ENCODE peak calls at places on chromosomes 11 and 22, in five cellular contexts. One of them, this sample, is unnamed.

GRCh38 chr11:61477734-61478148 is 30.8 kb upstream of the LRRC10B start:
- DNase-seq in dorsolateral prefrontal cortex: no peak
- DNase-seq in endodermal cell: peak; percentile 90
- DNase-seq in keratinocyte: no peak
- DNase-seq in transverse colon: peak; percentile 52
- DNase-seq in this sample: no peak

GRCh38 chr22:37183432-37184379 is 4.3 kb downstream of the C1QTNF6 start:
- DNase-seq in dorsolateral prefrontal cortex: peak; percentile 32
- DNase-seq in endodermal cell: no peak
- DNase-seq in transverse colon: no peak
- DNase-seq in keratinocyte: no peak
- DNase-seq in this sample: no peak

GRCh38 chr11:1397146-1397861 is 7.6 kb downstream of the BRSK2 start:
- DNase-seq in keratinocyte: no peak
- DNase-seq in dorsolateral prefrontal cortex: peak; percentile 95
- DNase-seq in endodermal cell: no peak
- DNase-seq in transverse colon: no peak
- DNase-seq in this sample: no peak

GRCh38 chr11:69321877-69322350 is 28.0 kb downstream of the MYEOV start:
- DNase-seq in transverse colon: no peak
- DNase-seq in endodermal cell: peak; percentile 27
- DNase-seq in dorsolateral prefrontal cortex: no peak
- DNase-seq in keratinocyte: peak; percentile 72
- DNase-seq in this sample: no peak

GRCh38 chr11:8033791-8034585 is 46.9 kb downstream of the EIF3F start:
- DNase-seq in keratinocyte: no peak
- DNase-seq in dorsolateral prefrontal cortex: no peak
- DNase-seq in endodermal cell: no peak
- DNase-seq in transverse colon: no peak
- DNase-seq in this sample: no peak

GRCh38 chr22:27996981-27997380 is 77.9 kb upstream of the PITPNB start:
- DNase-seq in endodermal cell: no peak
- DNase-seq in dorsolateral prefrontal cortex: peak; percentile 18
- DNase-seq in keratinocyte: no peak
- DNase-seq in transverse colon: no peak
- DNase-seq in this sample: no peak

GRCh38 chr11:100890779-100891178 is 203.7 kb downstream of the ARHGAP42 start:
- DNase-seq in transverse colon: no peak
- DNase-seq in endodermal cell: peak; percentile 83
- DNase-seq in keratinocyte: no peak
- DNase-seq in dorsolateral prefrontal cortex: no peak
- DNase-seq in this sample: no peak

GRCh38 chr11:117238221-117238620 is 5.8 kb downstream of the RNF214 start:
- DNase-seq in dorsolateral prefrontal cortex: no peak
- DNase-seq in endodermal cell: no peak
- DNase-seq in transverse colon: no peak
- DNase-seq in keratinocyte: no peak
- DNase-seq in this sample: no peak

GRCh38 chr11:36619502-36619901 is 21.5 kb upstream of the RAG2 start:
- DNase-seq in endodermal cell: no peak
- DNase-seq in dorsolateral prefrontal cortex: no peak
- DNase-seq in transverse colon: no peak
- DNase-seq in keratinocyte: no peak
- DNase-seq in this sample: no peak

GRCh38 chr11:12921580-12922157 is 87.4 kb upstream of the RASSF10 start:
- DNase-seq in endodermal cell: no peak
- DNase-seq in keratinocyte: no peak
- DNase-seq in transverse colon: no peak
- DNase-seq in dorsolateral prefrontal cortex: no peak
- DNase-seq in this sample: no peak

GRCh38 chr11:124740277-124740882 is 638 bp downstream of the NRGN start:
- DNase-seq in keratinocyte: no peak
- DNase-seq in transverse colon: no peak
- DNase-seq in dorsolateral prefrontal cortex: peak; percentile 59
- DNase-seq in endodermal cell: peak; percentile 78
- DNase-seq in this sample: no peak

GRCh38 chr11:129767827-129768226 is 47.8 kb upstream of the TMEM45B start:
- DNase-seq in dorsolateral prefrontal cortex: no peak
- DNase-seq in transverse colon: no peak
- DNase-seq in keratinocyte: no peak
- DNase-seq in endodermal cell: no peak
- DNase-seq in this sample: no peak

GRCh38 chr11:120816176-120816575 is 207.7 kb upstream of the TBCEL start:
- DNase-seq in keratinocyte: no peak
- DNase-seq in transverse colon: no peak
- DNase-seq in endodermal cell: no peak
- DNase-seq in dorsolateral prefrontal cortex: no peak
- DNase-seq in this sample: no peak

GRCh38 chr11:59135648-59136461 is 6.8 kb upstream of the FAM111A start:
- DNase-seq in dorsolateral prefrontal cortex: peak; percentile 60
- DNase-seq in endodermal cell: peak; percentile 96
- DNase-seq in transverse colon: peak; percentile 85
- DNase-seq in keratinocyte: no peak
- DNase-seq in this sample: no peak

GRCh38 chr11:118074785-118075184 is 2.1 kb upstream of the TMPRSS4 start:
- DNase-seq in keratinocyte: peak; percentile 73
- DNase-seq in endodermal cell: no peak
- DNase-seq in dorsolateral prefrontal cortex: no peak
- DNase-seq in transverse colon: peak; percentile 55
- DNase-seq in this sample: peak; percentile 70

GRCh38 chr11:61460474-61460881 is 30.6 kb downstream of the SDHAF2 start:
- DNase-seq in endodermal cell: no peak
- DNase-seq in transverse colon: no peak
- DNase-seq in keratinocyte: no peak
- DNase-seq in dorsolateral prefrontal cortex: no peak
- DNase-seq in this sample: no peak

GRCh38 chr22:21991774-21992173 is 9.2 kb upstream of the TOP3B start:
- DNase-seq in keratinocyte: no peak
- DNase-seq in endodermal cell: no peak
- DNase-seq in dorsolateral prefrontal cortex: no peak
- DNase-seq in transverse colon: no peak
- DNase-seq in this sample: no peak

GRCh38 chr11:72840780-72841179 is 26.6 kb downstream of the ATG16L2 start:
- DNase-seq in dorsolateral prefrontal cortex: no peak
- DNase-seq in keratinocyte: no peak
- DNase-seq in transverse colon: no peak
- DNase-seq in endodermal cell: no peak
- DNase-seq in this sample: no peak

GRCh38 chr22:35021166-35021565 is 44.8 kb upstream of the ISX start:
- DNase-seq in transverse colon: peak; percentile 77
- DNase-seq in keratinocyte: no peak
- DNase-seq in dorsolateral prefrontal cortex: no peak
- DNase-seq in endodermal cell: peak; percentile 20
- DNase-seq in this sample: peak; percentile 20

GRCh38 chr22:50190182-50190951 is 4.7 kb downstream of the TRABD start:
- DNase-seq in keratinocyte: peak; percentile 30
- DNase-seq in dorsolateral prefrontal cortex: no peak
- DNase-seq in endodermal cell: peak; percentile 92
- DNase-seq in transverse colon: peak; percentile 91
- DNase-seq in this sample: peak; percentile 48

GRCh38 chr11:90204832-90205646 is 17.8 kb downstream of the CHORDC1 start:
- DNase-seq in endodermal cell: no peak
- DNase-seq in keratinocyte: no peak
- DNase-seq in dorsolateral prefrontal cortex: no peak
- DNase-seq in transverse colon: no peak
- DNase-seq in this sample: no peak

GRCh38 chr22:38296372-38296771 is 20.9 kb downstream of the CSNK1E start:
- DNase-seq in dorsolateral prefrontal cortex: no peak
- DNase-seq in transverse colon: no peak
- DNase-seq in endodermal cell: no peak
- DNase-seq in keratinocyte: no peak
- DNase-seq in this sample: no peak
- H3K27ac ChIP-seq in dorsolateral prefrontal cortex: no peak overlapping the region
- H3K27ac ChIP-seq in transverse colon: no peak overlapping the region
- H3K27ac ChIP-seq in endodermal cell: no peak overlapping the region
- H3K27ac ChIP-seq in keratinocyte: no peak overlapping the region
- H3K27ac ChIP-seq in this sample: peak overlapping the region; percentile 99

DNA sequence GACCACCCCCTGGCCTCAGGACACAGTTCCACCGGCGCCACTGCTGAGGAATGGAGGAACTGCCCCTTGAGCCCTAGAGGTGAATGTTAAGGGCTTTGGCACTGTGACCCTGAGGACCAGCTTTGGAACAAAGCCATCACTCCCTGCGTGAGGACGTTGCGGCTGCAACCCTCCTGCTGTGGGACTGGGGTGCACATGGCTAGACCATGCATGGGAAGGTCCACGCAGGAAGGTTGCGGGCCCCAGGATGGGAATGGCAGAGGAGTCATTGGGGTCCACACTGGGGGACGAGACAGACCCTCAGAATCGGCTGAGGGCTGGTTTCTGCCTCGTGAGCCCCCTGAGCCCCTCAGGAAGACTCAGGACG is 6.4 kb upstream of the ADORA2A start:
- DNase-seq in dorsolateral prefrontal cortex: no peak
- DNase-seq in keratinocyte: no peak
- DNase-seq in endodermal cell: no peak
- DNase-seq in transverse colon: no peak
- DNase-seq in this sample: no peak
- H3K27ac ChIP-seq in dorsolateral prefrontal cortex: no peak overlapping the region
- H3K27ac ChIP-seq in keratinocyte: no peak overlapping the region
- H3K27ac ChIP-seq in endodermal cell: no peak overlapping the region
- H3K27ac ChIP-seq in transverse colon: no peak overlapping the region
- H3K27ac ChIP-seq in this sample: no peak overlapping the region

DNA sequence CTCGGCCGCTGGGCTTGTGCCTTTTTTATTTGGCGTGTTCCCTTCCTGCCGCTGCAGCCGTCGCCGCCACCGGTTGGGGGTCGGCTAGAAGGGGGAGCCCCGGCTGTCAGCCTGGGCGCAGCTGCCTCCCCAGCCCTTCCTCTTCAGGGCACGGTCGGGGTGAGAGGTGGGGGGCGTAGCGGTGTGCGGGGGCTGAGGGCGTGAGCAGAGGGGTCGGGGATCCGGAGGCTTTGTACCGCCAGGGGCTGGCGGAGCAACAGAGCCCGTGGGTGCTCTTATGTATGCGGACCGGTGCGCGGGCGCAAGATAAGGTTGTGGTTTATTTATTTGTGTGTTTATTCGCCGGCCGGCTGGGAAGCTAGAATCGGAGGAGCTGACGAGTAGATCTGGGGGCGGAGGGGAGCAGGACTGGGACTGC is 482 bp downstream of the ZBTB16 start:
- DNase-seq in keratinocyte: no peak
- DNase-seq in dorsolateral prefrontal cortex: peak; percentile 50
- DNase-seq in transverse colon: peak; percentile 49
- DNase-seq in endodermal cell: peak; percentile 69
- DNase-seq in this sample: no peak
- H3K27ac ChIP-seq in keratinocyte: no peak overlapping the region
- H3K27ac ChIP-seq in dorsolateral prefrontal cortex: peak overlapping the region; percentile 98
- H3K27ac ChIP-seq in transverse colon: peak overlapping the region; percentile 96
- H3K27ac ChIP-seq in endodermal cell: peak overlapping the region; percentile 70
- H3K27ac ChIP-seq in this sample: no peak overlapping the region

GRCh38 chr22:33895444-33895843 is 24.8 kb downstream of the LARGE1 start:
- DNase-seq in endodermal cell: no peak
- DNase-seq in transverse colon: no peak
- DNase-seq in dorsolateral prefrontal cortex: no peak
- DNase-seq in keratinocyte: no peak
- DNase-seq in this sample: no peak

GRCh38 chr22:33897621-33897910 is 22.7 kb downstream of the LARGE1 start:
- DNase-seq in endodermal cell: no peak
- DNase-seq in transverse colon: no peak
- DNase-seq in keratinocyte: no peak
- DNase-seq in dorsolateral prefrontal cortex: no peak
- DNase-seq in this sample: no peak

GRCh38 chr22:33896801-33897620 is 23.3 kb downstream of the LARGE1 start:
- DNase-seq in dorsolateral prefrontal cortex: no peak
- DNase-seq in endodermal cell: peak; percentile 76
- DNase-seq in keratinocyte: no peak
- DNase-seq in transverse colon: no peak
- DNase-seq in this sample: no peak

GRCh38 chr22:33894515-33894914 is 25.8 kb downstream of the LARGE1 start:
- DNase-seq in dorsolateral prefrontal cortex: no peak
- DNase-seq in endodermal cell: no peak
- DNase-seq in transverse colon: no peak
- DNase-seq in keratinocyte: no peak
- DNase-seq in this sample: no peak

GRCh38 chr22:33896154-33896800 is 24.0 kb downstream of the LARGE1 start:
- DNase-seq in endodermal cell: no peak
- DNase-seq in keratinocyte: no peak
- DNase-seq in dorsolateral prefrontal cortex: no peak
- DNase-seq in transverse colon: no peak
- DNase-seq in this sample: no peak
- H3K27ac ChIP-seq in endodermal cell: no peak overlapping the region
- H3K27ac ChIP-seq in keratinocyte: no peak overlapping the region
- H3K27ac ChIP-seq in dorsolateral prefrontal cortex: no peak overlapping the region
- H3K27ac ChIP-seq in transverse colon: no peak overlapping the region
- H3K27ac ChIP-seq in this sample: no peak overlapping the region

GRCh38 chr22:42595434-42595833 is 19.2 kb downstream of the POLDIP3 start:
- DNase-seq in keratinocyte: no peak
- DNase-seq in dorsolateral prefrontal cortex: no peak
- DNase-seq in transverse colon: no peak
- DNase-seq in endodermal cell: no peak
- DNase-seq in this sample: no peak
- H3K27ac ChIP-seq in keratinocyte: no peak overlapping the region
- H3K27ac ChIP-seq in dorsolateral prefrontal cortex: no peak overlapping the region
- H3K27ac ChIP-seq in transverse colon: no peak overlapping the region
- H3K27ac ChIP-seq in endodermal cell: no peak overlapping the region
- H3K27ac ChIP-seq in this sample: no peak overlapping the region

DNA sequence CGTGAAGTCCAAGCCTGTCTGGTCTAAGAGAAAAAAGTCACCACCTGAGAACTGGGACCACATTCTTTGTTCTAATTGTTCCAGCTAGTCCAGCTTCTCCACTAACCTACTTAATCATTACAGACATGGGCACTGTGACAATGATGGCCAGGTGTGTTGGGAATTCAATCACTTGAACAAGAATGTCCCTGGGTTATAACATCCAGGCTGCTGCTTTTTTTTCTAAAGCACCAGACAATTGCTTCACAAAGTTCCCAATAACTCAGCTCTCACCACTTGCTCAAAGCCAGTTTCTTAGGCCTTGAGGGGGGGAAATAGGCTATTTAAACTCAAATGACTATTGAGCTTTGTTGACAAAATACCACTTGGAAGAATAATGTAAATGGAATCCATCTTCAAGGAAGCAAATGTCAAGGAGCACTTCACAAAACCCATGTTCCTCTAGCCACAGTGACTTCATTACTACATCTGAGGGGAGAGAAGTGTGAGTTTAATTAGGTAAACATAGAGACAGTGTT is 80.3 kb downstream of the ME3 start:
- DNase-seq in dorsolateral prefrontal cortex: no peak
- DNase-seq in transverse colon: no peak
- DNase-seq in keratinocyte: no peak
- DNase-seq in endodermal cell: no peak
- DNase-seq in this sample: no peak
- H3K27ac ChIP-seq in dorsolateral prefrontal cortex: no peak overlapping the region
- H3K27ac ChIP-seq in transverse colon: peak overlapping the region; percentile 65
- H3K27ac ChIP-seq in keratinocyte: peak overlapping the region; percentile 31
- H3K27ac ChIP-seq in endodermal cell: peak overlapping the region; percentile 80
- H3K27ac ChIP-seq in this sample: peak overlapping the region; percentile 90

This sample was measured in epithelial cell of prostate.